ENCODE peak calls at places on chromosomes 5 and 9, in seven cellular contexts. Z is central memory CD4-positive, alpha-beta T cell; G is A673; A is stimulated activated CD8-positive, alpha-beta memory T cell treated with anti-CD3 and anti-CD28 coated beads, Interleukin-4, amount 100 ng/mL, for 24 hours; B is cardiac fibroblast; R is ELR; L is amygdala. F is an unnamed sample.

GRCh38 chr5:180353226-180353962 is at the start of gene GFPT2:
- DNase-seq in Z (peak; percentile 72), G (peak; percentile 81), A (peak; percentile 68), B (peak; percentile 77), R (peak; percentile 56), L (peak; percentile 63), F (peak; percentile 57)

GRCh38 chr9:32378993-32379729 is 5.3 kb upstream of the ACO1 start:
- DNase-seq in Z (peak; percentile 61), G (peak; percentile 86), A (no peak), B (peak; percentile 90), R (peak; percentile 88), L (peak; percentile 14), F (peak; percentile 78)

GRCh38 chr9:122474561-122474960 is 3.2 kb downstream of the OR1J1 start:
- DNase-seq in Z (no peak), G (no peak), A (no peak), B (no peak), R (no peak), L (no peak), F (no peak)

GRCh38 chr5:5494489-5495402 is 72.3 kb downstream of the ICE1 start:
- DNase-seq in Z (peak; percentile 81), G (peak; percentile 83), A (peak; percentile 72), B (peak; percentile 51), R (peak; percentile 46), L (no peak), F (peak; percentile 75)

GRCh38 chr5:176845392-176845713 is 35.0 kb downstream of the UNC5A start:
- DNase-seq in Z (no peak), G (no peak), A (no peak), B (no peak), R (no peak), L (no peak), F (no peak)

GRCh38 chr5:15702102-15702501 is 202.1 kb downstream of the FBXL7 start:
- DNase-seq in Z (no peak), G (no peak), A (no peak), B (peak; percentile 80), R (peak; percentile 29), L (no peak), F (no peak)

GRCh38 chr9:70260007-70260443 is 1.2 kb downstream of the SMC5 start:
- DNase-seq in Z (no peak), G (no peak), A (no peak), B (no peak), R (no peak), L (no peak), F (no peak)

GRCh38 chr5:54305737-54306136 is 4.6 kb downstream of the ARL15 start:
- DNase-seq in Z (no peak), G (no peak), A (no peak), B (no peak), R (no peak), L (no peak), F (no peak)